ENCODE peak calls at places on chromosomes 1 and 21, in five cellular contexts. M is epithelial cell of prostate; N is stimulated activated CD4-positive, alpha-beta T cell treated with anti-CD3 and anti-CD28 coated beads, Interleukin-12 subunit alpha, Interleukin-12 subunit beta, amount 100 ng/mL, for 4 hours; X is progenitor cell of endocrine pancreas; G is AG09319. S is an unnamed sample.

GRCh38 chr21:31446206-31446900 is 102.3 kb upstream of the TIAM1 start:
- DNase-seq in N (no peak), M (no peak), X (no peak), G (no peak), S (no peak)

GRCh38 chr1:4088676-4089075 is 188.6 kb upstream of the C1orf174 start:
- DNase-seq in M (no peak), N (no peak), X (no peak), G (no peak), S (no peak)

GRCh38 chr1:38941527-38942019 is at the start of gene RHBDL2:
- DNase-seq in N (no peak), G (no peak), X (no peak), M (no peak), S (no peak)

GRCh38 chr1:212743901-212744475 is 44.3 kb upstream of the BATF3 start:
- DNase-seq in G (no peak), N (no peak), M (no peak), X (no peak), S (no peak)

GRCh38 chr1:161304927-161305871 is 4.6 kb downstream of the MPZ start:
- DNase-seq in X (no peak), N (peak; percentile 6), M (no peak), G (no peak), S (no peak)

GRCh38 chr1:225329041-225329440 is 98.8 kb downstream of the LBR start:
- DNase-seq in X (no peak), M (no peak), G (no peak), N (no peak), S (no peak)

GRCh38 chr1:15352122-15352957 is 57.3 kb upstream of the EFHD2 start:
- DNase-seq in N (peak; percentile 11), G (no peak), X (no peak), M (peak; percentile 81), S (peak; percentile 70)

GRCh38 chr1:223761416-223761815 is 49.1 kb downstream of the CAPN2 start:
- DNase-seq in N (no peak), M (no peak), G (no peak), X (no peak), S (no peak)

GRCh38 chr21:17050646-17051045 is 462.2 kb upstream of the CXADR start:
- DNase-seq in N (no peak), X (no peak), G (no peak), M (no peak), S (no peak)

S was measured in 8988T.